ENCODE peak calls at places on chromosomes 3 and 15, in five cellular contexts. G is activated CD8-positive, alpha-beta T cell treated with anti-CD3 and anti-CD28 coated beads for 36 hours; O is fibroblast of pulmonary artery; K is A673; Z is psoas muscle. H is an unnamed sample.

GRCh38 chr3:147341727-147342126 is 64.6 kb downstream of the ZIC4 start:
- DNase-seq in G (no peak), O (no peak), K (no peak), Z (no peak), H (no peak)

GRCh38 chr3:174775603-174776002 is 83.5 kb upstream of the NAALADL2 start:
- DNase-seq in G (no peak), O (peak), K (no peak), Z (no peak), H (no peak)

GRCh38 chr3:134649106-134649705 is 1.6 kb downstream of the KY start:
- DNase-seq in G (no peak), O (no peak), K (no peak), Z (no peak), H (no peak)

GRCh38 chr15:72368895-72369294 is 6.9 kb downstream of the HEXA start:
- DNase-seq in G (no peak), O (peak), K (no peak), Z (peak), H (no peak)

GRCh38 chr3:71629289-71630252 is 46.0 kb upstream of the FOXP1 start:
- DNase-seq in G (no peak), O (no peak), K (no peak), Z (peak), H (no peak)

GRCh38 chr3:42502429-42503250 is at the start of gene VIPR1:
- DNase-seq in G (peak), O (peak), K (peak), Z (peak), H (peak)

GRCh38 chr15:91561371-91562100 is 292.0 kb upstream of the SLCO3A1 start:
- DNase-seq in G (no peak), O (peak), K (no peak), Z (peak), H (no peak)

GRCh38 chr3:128068156-128068620 is 16.0 kb downstream of the SEC61A1 start:
- DNase-seq in G (peak), O (peak), K (peak), Z (no peak), H (peak)

GRCh38 chr3:133887075-133887950 is 8.4 kb downstream of the RAB6B start:
- DNase-seq in G (no peak), O (no peak), K (no peak), Z (no peak), H (no peak)

GRCh38 chr3:133827136-133827535 is 21.5 kb downstream of the SRPRB start:
- DNase-seq in G (no peak), O (no peak), K (no peak), Z (no peak), H (no peak)

GRCh38 chr3:57961828-57962447 is 46.3 kb upstream of the FLNB start:
- DNase-seq in G (no peak), O (peak), K (peak), Z (no peak), H (no peak)

GRCh38 chr15:68389936-68390790 is 41.8 kb downstream of the ITGA11 start:
- DNase-seq in G (peak), O (peak), K (peak), Z (no peak), H (peak)

GRCh38 chr3:127629462-127630403 is 748 bp downstream of the PODXL2 start:
- DNase-seq in G (peak), O (no peak), K (peak), Z (no peak), H (no peak)

GRCh38 chr3:44414517-44415090 is 62.9 kb downstream of the ZNF445 start:
- DNase-seq in G (no peak), O (no peak), K (no peak), Z (no peak), H (no peak)

GRCh38 chr3:9111349-9112265 is 137.8 kb downstream of the SRGAP3 start:
- DNase-seq in G (peak), O (no peak), K (no peak), Z (peak), H (no peak)

GRCh38 chr3:195208183-195208582 is 62.8 kb downstream of the XXYLT1 start:
- DNase-seq in G (peak), O (no peak), K (no peak), Z (no peak), H (peak)

GRCh38 chr3:73461582-73461981 is 163.2 kb downstream of the PDZRN3 start:
- DNase-seq in G (no peak), O (peak), K (no peak), Z (no peak), H (no peak)

GRCh38 chr15:89958107-89958805 is 42.9 kb upstream of the ZNF710 start:
- DNase-seq in G (no peak), O (no peak), K (no peak), Z (no peak), H (no peak)

GRCh38 chr3:142809259-142809658 is 79.6 kb downstream of the PCOLCE2 start:
- DNase-seq in G (no peak), O (no peak), K (no peak), Z (no peak), H (no peak)

GRCh38 chr3:14416453-14416852 is 14.0 kb downstream of the SLC6A6 start:
- DNase-seq in G (no peak), O (no peak), K (no peak), Z (no peak), H (no peak)

GRCh38 chr3:84772841-84773240 is 185.9 kb upstream of the CADM2 start:
- DNase-seq in G (no peak), O (no peak), K (no peak), Z (no peak), H (no peak)

GRCh38 chr3:97658670-97659285 is 105.8 kb upstream of the ARL6 start:
- DNase-seq in G (no peak), O (peak), K (peak), Z (no peak), H (peak)

GRCh38 chr15:28192772-28193171 is 93.7 kb upstream of the OCA2 start:
- DNase-seq in G (no peak), O (no peak), K (no peak), Z (no peak), H (no peak)

GRCh38 chr15:28190391-28191174 is 91.5 kb upstream of the OCA2 start:
- DNase-seq in G (no peak), O (no peak), K (no peak), Z (no peak), H (no peak)

GRCh38 chr15:28191832-28192231 is 92.7 kb upstream of the OCA2 start:
- DNase-seq in G (no peak), O (peak), K (no peak), Z (peak), H (no peak)
- TF ChIP-seq CTCF in G (no peak), O (peak), K (no peak), Z (peak), H (no peak)

GRCh38 chr3:158801696-158802398 is at the start of gene MFSD1:
- DNase-seq in G (peak), O (peak), K (peak), Z (peak), H (peak)

GRCh38 chr3:158804441-158804840 is 2.6 kb downstream of the MFSD1 start:
- DNase-seq in G (no peak), O (no peak), K (no peak), Z (no peak), H (no peak)

GRCh38 chr3:158801200-158801599 is 654 bp upstream of the MFSD1 start:
- DNase-seq in G (peak), O (peak), K (no peak), Z (no peak), H (no peak)

DNA sequence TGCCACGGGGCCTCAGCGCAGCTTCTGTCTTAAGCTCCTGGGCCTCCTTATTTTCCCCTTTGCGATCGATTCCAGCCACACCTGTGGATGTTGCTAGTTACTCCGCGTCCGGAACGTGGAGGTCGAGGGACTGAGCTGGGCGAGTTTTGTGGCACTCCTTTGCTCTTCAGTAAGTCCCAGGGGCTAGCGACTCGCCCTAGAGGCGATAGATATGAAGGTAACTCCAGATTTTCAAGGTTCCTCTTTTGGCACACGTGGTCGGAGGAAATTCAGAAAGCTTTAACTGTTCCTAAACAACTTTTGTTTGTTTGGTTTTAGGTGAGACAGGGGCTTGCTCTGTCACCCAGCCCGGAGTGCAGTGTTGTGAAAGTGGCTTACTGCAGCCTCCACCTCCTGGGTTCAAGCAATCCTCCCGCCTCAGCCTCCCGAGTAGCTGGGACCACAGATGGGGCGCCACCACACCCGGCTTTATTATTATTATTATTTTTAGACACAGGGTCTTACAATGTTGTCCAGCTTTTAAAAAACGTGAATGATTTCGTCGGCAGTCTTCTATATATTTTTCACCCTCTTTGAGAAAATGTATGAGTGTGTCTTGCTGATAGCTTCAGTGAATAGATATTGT is 657 bp downstream of the MFSD1 start:
- DNase-seq in G (peak), O (no peak), K (no peak), Z (no peak), H (no peak)
- TF ChIP-seq CTCF in G (no peak), O (no peak), K (no peak), Z (no peak), H (no peak)

GRCh38 chr15:64437982-64438381 is 22.4 kb upstream of the ZNF609 start:
- DNase-seq in G (no peak), O (no peak), K (no peak), Z (no peak), H (no peak)
- TF ChIP-seq CTCF in G (no peak), O (no peak), K (no peak), Z (no peak), H (no peak)

DNA sequence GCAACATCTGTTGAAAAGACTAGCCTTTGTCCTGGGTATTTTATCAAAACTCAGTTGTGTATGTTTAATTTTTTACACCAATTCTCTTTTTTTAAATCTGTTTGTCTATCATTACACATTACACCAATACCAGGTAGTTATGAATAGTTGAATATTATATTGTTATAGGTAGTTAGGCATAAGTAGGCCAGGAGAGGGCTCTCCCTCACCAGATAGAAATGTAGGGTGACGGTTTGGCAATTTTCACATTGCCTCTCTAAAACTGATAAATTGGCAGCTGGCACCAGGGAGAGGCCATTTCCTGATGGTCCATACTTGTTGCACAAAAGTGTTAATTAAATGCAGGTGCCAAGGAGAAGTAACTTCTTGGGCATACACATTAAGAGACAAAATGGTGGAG is 483.1 kb upstream of the EPHA6 start:
- DNase-seq in G (no peak), O (no peak), K (no peak), Z (no peak), H (no peak)
- TF ChIP-seq CTCF in G (no peak), O (no peak), K (no peak), Z (no peak), H (no peak)

H was measured in GM13976.